ENCODE peak calls at places on chromosomes 6 and 20, in nine cellular contexts. One of them, this sample, is unnamed.

GRCh38 chr6:18022398-18023231 is 35.2 kb upstream of the KIF13A start:
- DNase-seq in OCI-LY7: no peak
- DNase-seq in sigmoid colon: no peak
- DNase-seq in neural progenitor cell: peak; percentile 95
- DNase-seq in IMR-90: peak; percentile 57
- DNase-seq in cardiac muscle cell: peak; percentile 83
- DNase-seq in hepatocyte: peak; percentile 30
- DNase-seq in colonic mucosa: no peak
- DNase-seq in pancreas: no peak
- DNase-seq in this sample: no peak

GRCh38 chr6:135114355-135115145 is 59.9 kb upstream of the HBS1L start:
- DNase-seq in sigmoid colon: no peak
- DNase-seq in colonic mucosa: no peak
- DNase-seq in hepatocyte: no peak
- DNase-seq in IMR-90: no peak
- DNase-seq in OCI-LY7: no peak
- DNase-seq in neural progenitor cell: no peak
- DNase-seq in cardiac muscle cell: no peak
- DNase-seq in pancreas: no peak
- DNase-seq in this sample: no peak

GRCh38 chr20:5859611-5860010 is 90.7 kb downstream of the TRMT6 start:
- DNase-seq in neural progenitor cell: no peak
- DNase-seq in cardiac muscle cell: no peak
- DNase-seq in IMR-90: peak; percentile 51
- DNase-seq in OCI-LY7: no peak
- DNase-seq in pancreas: no peak
- DNase-seq in sigmoid colon: no peak
- DNase-seq in hepatocyte: no peak
- DNase-seq in colonic mucosa: no peak
- DNase-seq in this sample: no peak

GRCh38 chr6:104182811-104183210 is 676.9 kb downstream of the HACE1 start:
- DNase-seq in cardiac muscle cell: peak; percentile 2
- DNase-seq in sigmoid colon: no peak
- DNase-seq in pancreas: no peak
- DNase-seq in IMR-90: no peak
- DNase-seq in hepatocyte: peak; percentile 9
- DNase-seq in colonic mucosa: no peak
- DNase-seq in OCI-LY7: no peak
- DNase-seq in neural progenitor cell: no peak
- DNase-seq in this sample: no peak

GRCh38 chr6:53725791-53726575 is 60.4 kb upstream of the KLHL31 start:
- DNase-seq in colonic mucosa: peak; percentile 76
- DNase-seq in pancreas: peak; percentile 92
- DNase-seq in hepatocyte: peak; percentile 87
- DNase-seq in neural progenitor cell: peak; percentile 87
- DNase-seq in OCI-LY7: peak; percentile 70
- DNase-seq in cardiac muscle cell: peak; percentile 82
- DNase-seq in sigmoid colon: peak; percentile 86
- DNase-seq in IMR-90: peak; percentile 69
- DNase-seq in this sample: no peak

GRCh38 chr6:125859691-125860210 is 69.0 kb downstream of the NCOA7 start:
- DNase-seq in cardiac muscle cell: peak; percentile 49
- DNase-seq in IMR-90: peak; percentile 25
- DNase-seq in neural progenitor cell: no peak
- DNase-seq in colonic mucosa: no peak
- DNase-seq in pancreas: no peak
- DNase-seq in OCI-LY7: no peak
- DNase-seq in sigmoid colon: no peak
- DNase-seq in hepatocyte: no peak
- DNase-seq in this sample: no peak

GRCh38 chr6:89985744-89986493 is 91.7 kb downstream of the GJA10 start:
- DNase-seq in cardiac muscle cell: peak; percentile 83
- DNase-seq in neural progenitor cell: peak; percentile 69
- DNase-seq in OCI-LY7: no peak
- DNase-seq in IMR-90: peak; percentile 96
- DNase-seq in hepatocyte: peak; percentile 37
- DNase-seq in sigmoid colon: no peak
- DNase-seq in pancreas: no peak
- DNase-seq in colonic mucosa: no peak
- DNase-seq in this sample: no peak

GRCh38 chr6:150380256-150380655 is 11.4 kb downstream of the IYD start:
- DNase-seq in cardiac muscle cell: no peak
- DNase-seq in sigmoid colon: no peak
- DNase-seq in OCI-LY7: no peak
- DNase-seq in neural progenitor cell: no peak
- DNase-seq in colonic mucosa: no peak
- DNase-seq in hepatocyte: no peak
- DNase-seq in pancreas: no peak
- DNase-seq in IMR-90: no peak
- DNase-seq in this sample: no peak

GRCh38 chr20:46689082-46689753 is at the start of gene TP53RK:
- DNase-seq in cardiac muscle cell: peak; percentile 100
- DNase-seq in sigmoid colon: peak; percentile 100
- DNase-seq in IMR-90: peak; percentile 100
- DNase-seq in hepatocyte: peak; percentile 99
- DNase-seq in OCI-LY7: peak; percentile 98
- DNase-seq in colonic mucosa: peak; percentile 100
- DNase-seq in neural progenitor cell: peak; percentile 100
- DNase-seq in pancreas: peak; percentile 87
- DNase-seq in this sample: peak; percentile 100
- TF ChIP-seq CTCF in cardiac muscle cell: no peak
- TF ChIP-seq CTCF in sigmoid colon: peak; percentile 57
- TF ChIP-seq CTCF in IMR-90: peak; percentile 22
- TF ChIP-seq CTCF in hepatocyte: no peak
- TF ChIP-seq CTCF in OCI-LY7: peak; percentile 20
- TF ChIP-seq CTCF in colonic mucosa: peak; percentile 17
- TF ChIP-seq CTCF in neural progenitor cell: peak; percentile 45
- TF ChIP-seq CTCF in pancreas: peak; percentile 34
- TF ChIP-seq CTCF in this sample: peak; percentile 30

GRCh38 chr6:169939554-169940164 is 188.2 kb downstream of the ERMARD start:
- DNase-seq in colonic mucosa: no peak
- DNase-seq in pancreas: no peak
- DNase-seq in cardiac muscle cell: no peak
- DNase-seq in sigmoid colon: no peak
- DNase-seq in IMR-90: no peak
- DNase-seq in OCI-LY7: no peak
- DNase-seq in neural progenitor cell: no peak
- DNase-seq in hepatocyte: no peak
- DNase-seq in this sample: no peak
- H3K4me3 ChIP-seq in colonic mucosa: no peak overlapping the region
- H3K4me3 ChIP-seq in pancreas: no peak overlapping the region
- H3K4me3 ChIP-seq in cardiac muscle cell: no peak overlapping the region
- H3K4me3 ChIP-seq in sigmoid colon: no peak overlapping the region
- H3K4me3 ChIP-seq in IMR-90: no peak overlapping the region
- H3K4me3 ChIP-seq in OCI-LY7: no peak overlapping the region
- H3K4me3 ChIP-seq in neural progenitor cell: no peak overlapping the region
- H3K4me3 ChIP-seq in hepatocyte: no peak overlapping the region
- H3K4me3 ChIP-seq in this sample: no peak overlapping the region

GRCh38 chr6:2875840-2876207 is 27.3 kb downstream of the SERPINB9 start:
- DNase-seq in sigmoid colon: no peak
- DNase-seq in pancreas: peak; percentile 74
- DNase-seq in OCI-LY7: peak; percentile 51
- DNase-seq in neural progenitor cell: peak; percentile 34
- DNase-seq in IMR-90: no peak
- DNase-seq in cardiac muscle cell: peak; percentile 19
- DNase-seq in hepatocyte: no peak
- DNase-seq in colonic mucosa: peak; percentile 64
- DNase-seq in this sample: no peak
- H3K4me1 ChIP-seq in sigmoid colon: no peaks in the 10 kb centered on the region
- H3K4me1 ChIP-seq in pancreas: no peaks in the 10 kb centered on the region
- H3K4me1 ChIP-seq in OCI-LY7: peaks cover 82% of the 10 kb centered on the region
- H3K4me1 ChIP-seq in neural progenitor cell: peaks cover 18% of the 10 kb centered on the region
- H3K4me1 ChIP-seq in IMR-90: peaks cover 19% of the 10 kb centered on the region
- H3K4me1 ChIP-seq in cardiac muscle cell: no peaks in the 10 kb centered on the region
- H3K4me1 ChIP-seq in hepatocyte: peaks cover 24% of the 10 kb centered on the region
- H3K4me1 ChIP-seq in colonic mucosa: peaks cover 8% of the 10 kb centered on the region
- H3K4me1 ChIP-seq in this sample: peaks cover 18% of the 10 kb centered on the region

GRCh38 chr6:70166088-70166958 is 136.6 kb downstream of the COL9A1 start:
- DNase-seq in OCI-LY7: peak; percentile 5
- DNase-seq in neural progenitor cell: peak; percentile 77
- DNase-seq in cardiac muscle cell: peak; percentile 50
- DNase-seq in hepatocyte: peak; percentile 79
- DNase-seq in sigmoid colon: no peak
- DNase-seq in IMR-90: peak; percentile 15
- DNase-seq in pancreas: peak; percentile 83
- DNase-seq in colonic mucosa: peak; percentile 31
- DNase-seq in this sample: no peak
- TF ChIP-seq CTCF in OCI-LY7: peak; percentile 60
- TF ChIP-seq CTCF in neural progenitor cell: peak; percentile 77
- TF ChIP-seq CTCF in cardiac muscle cell: peak; percentile 81
- TF ChIP-seq CTCF in hepatocyte: peak; percentile 72
- TF ChIP-seq CTCF in sigmoid colon: no peak
- TF ChIP-seq CTCF in IMR-90: peak; percentile 52
- TF ChIP-seq CTCF in pancreas: peak; percentile 72
- TF ChIP-seq CTCF in colonic mucosa: peak; percentile 48
- TF ChIP-seq CTCF in this sample: peak; percentile 57

GRCh38 chr6:22247916-22248482 is 48.8 kb downstream of the PRL start:
- DNase-seq in pancreas: no peak
- DNase-seq in OCI-LY7: no peak
- DNase-seq in sigmoid colon: no peak
- DNase-seq in IMR-90: no peak
- DNase-seq in colonic mucosa: no peak
- DNase-seq in cardiac muscle cell: peak; percentile 45
- DNase-seq in neural progenitor cell: no peak
- DNase-seq in hepatocyte: no peak
- DNase-seq in this sample: no peak

GRCh38 chr6:22251331-22251730 is 45.5 kb downstream of the PRL start:
- DNase-seq in pancreas: no peak
- DNase-seq in sigmoid colon: no peak
- DNase-seq in neural progenitor cell: no peak
- DNase-seq in IMR-90: peak; percentile 75
- DNase-seq in colonic mucosa: no peak
- DNase-seq in cardiac muscle cell: peak; percentile 61
- DNase-seq in hepatocyte: no peak
- DNase-seq in OCI-LY7: no peak
- DNase-seq in this sample: no peak

GRCh38 chr6:22250486-22250885 is 46.4 kb downstream of the PRL start:
- DNase-seq in sigmoid colon: no peak
- DNase-seq in IMR-90: no peak
- DNase-seq in cardiac muscle cell: no peak
- DNase-seq in neural progenitor cell: peak; percentile 89
- DNase-seq in OCI-LY7: no peak
- DNase-seq in pancreas: no peak
- DNase-seq in hepatocyte: peak; percentile 18
- DNase-seq in colonic mucosa: no peak
- DNase-seq in this sample: no peak

GRCh38 chr6:22249646-22250045 is 47.2 kb downstream of the PRL start:
- DNase-seq in colonic mucosa: no peak
- DNase-seq in IMR-90: no peak
- DNase-seq in sigmoid colon: no peak
- DNase-seq in pancreas: no peak
- DNase-seq in cardiac muscle cell: no peak
- DNase-seq in neural progenitor cell: no peak
- DNase-seq in OCI-LY7: no peak
- DNase-seq in hepatocyte: no peak
- DNase-seq in this sample: no peak

DNA sequence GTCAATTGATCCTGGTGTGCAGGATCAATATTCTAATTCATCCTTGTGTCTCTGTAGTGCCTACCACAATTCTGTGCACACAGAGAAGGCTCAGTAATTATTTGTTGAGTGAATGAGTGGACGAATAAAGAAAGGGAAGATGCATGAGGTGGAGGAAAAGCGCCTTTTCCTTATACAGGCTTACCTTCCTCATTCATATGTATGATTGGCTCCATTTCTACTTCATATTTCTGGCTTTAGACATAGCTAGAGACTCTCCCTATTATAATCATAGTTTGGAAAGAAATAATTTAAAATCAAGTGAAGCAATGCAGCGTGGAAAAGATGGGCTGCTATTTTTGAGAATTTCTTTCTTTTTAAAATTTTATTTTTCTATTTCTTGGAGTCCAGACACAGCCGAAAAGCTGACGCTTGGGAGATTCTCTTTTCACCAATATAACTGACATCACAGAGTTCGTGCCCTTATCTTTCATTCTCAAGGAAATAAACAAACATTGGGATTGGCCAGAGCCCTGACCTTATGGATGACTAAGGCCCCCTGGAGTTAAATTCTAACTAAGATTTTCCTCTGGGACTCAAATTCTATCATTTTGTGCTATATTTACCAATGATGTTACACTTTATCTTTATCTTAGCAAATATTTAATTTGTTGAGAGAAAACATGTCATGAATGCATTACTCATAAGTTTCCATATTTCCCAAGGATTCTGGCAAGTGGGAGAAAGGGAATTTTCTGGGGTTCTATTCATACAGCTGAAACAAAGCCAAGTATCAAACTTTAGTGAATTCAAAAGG is 48.1 kb downstream of the PRL start:
- DNase-seq in OCI-LY7: no peak
- DNase-seq in IMR-90: peak; percentile 83
- DNase-seq in colonic mucosa: no peak
- DNase-seq in pancreas: no peak
- DNase-seq in cardiac muscle cell: peak; percentile 80
- DNase-seq in hepatocyte: peak; percentile 55
- DNase-seq in neural progenitor cell: no peak
- DNase-seq in sigmoid colon: no peak
- DNase-seq in this sample: no peak
- H3K4me3 ChIP-seq in OCI-LY7: no peak overlapping the region
- H3K4me3 ChIP-seq in IMR-90: no peak overlapping the region
- H3K4me3 ChIP-seq in colonic mucosa: no peak overlapping the region
- H3K4me3 ChIP-seq in pancreas: no peak overlapping the region
- H3K4me3 ChIP-seq in cardiac muscle cell: no peak overlapping the region
- H3K4me3 ChIP-seq in hepatocyte: no peak overlapping the region
- H3K4me3 ChIP-seq in neural progenitor cell: no peak overlapping the region
- H3K4me3 ChIP-seq in sigmoid colon: no peak overlapping the region
- H3K4me3 ChIP-seq in this sample: no peak overlapping the region

DNA sequence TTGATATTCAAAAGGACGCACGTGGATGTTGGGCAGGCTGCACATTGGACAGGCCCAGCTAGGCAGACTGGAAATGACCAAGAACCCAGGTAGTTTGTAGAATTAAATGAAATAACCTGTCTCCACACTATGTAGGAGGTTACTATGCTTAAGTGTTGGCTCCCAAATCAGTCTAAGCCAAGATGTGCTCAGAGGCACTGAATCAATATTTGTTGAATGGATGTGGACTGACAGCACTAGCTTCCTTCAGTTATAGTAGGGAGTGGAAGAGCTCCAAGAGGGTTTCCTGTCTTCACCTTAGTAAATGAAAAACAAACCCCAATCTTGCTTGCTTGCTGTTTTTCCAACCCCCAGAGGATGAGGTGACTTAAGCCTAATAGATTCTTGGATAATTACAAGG is 180.5 kb downstream of the JARID2 start:
- DNase-seq in cardiac muscle cell: no peak
- DNase-seq in sigmoid colon: no peak
- DNase-seq in pancreas: no peak
- DNase-seq in colonic mucosa: no peak
- DNase-seq in neural progenitor cell: no peak
- DNase-seq in hepatocyte: no peak
- DNase-seq in IMR-90: no peak
- DNase-seq in OCI-LY7: no peak
- DNase-seq in this sample: no peak
- H3K4me1 ChIP-seq in cardiac muscle cell: peaks cover 46% of the 10 kb centered on the region
- H3K4me1 ChIP-seq in sigmoid colon: no peaks in the 10 kb centered on the region
- H3K4me1 ChIP-seq in pancreas: no peaks in the 10 kb centered on the region
- H3K4me1 ChIP-seq in colonic mucosa: no peaks in the 10 kb centered on the region
- H3K4me1 ChIP-seq in neural progenitor cell: peaks cover 48% of the 10 kb centered on the region
- H3K4me1 ChIP-seq in hepatocyte: peaks cover 14% of the 10 kb centered on the region
- H3K4me1 ChIP-seq in IMR-90: peaks cover 20% of the 10 kb centered on the region
- H3K4me1 ChIP-seq in OCI-LY7: peaks cover 9% of the 10 kb centered on the region
- H3K4me1 ChIP-seq in this sample: peaks cover 18% of the 10 kb centered on the region

This sample was measured in RWPE2.